ENCODE peak calls at places on chromosomes 7 and 10, in eight cellular contexts. One of them, this sample, is unnamed.

GRCh38 chr10:12262278-12262981 is 66.4 kb downstream of the CDC123 start:
- DNase-seq in AG10803: no peak
- DNase-seq in aorta: peak; percentile 1
- DNase-seq in cardiac muscle cell: no peak
- DNase-seq in fibroblast of mammary gland: no peak
- DNase-seq in esophagus muscularis mucosa: no peak
- DNase-seq in tibial nerve: no peak
- DNase-seq in CD8-positive, alpha-beta T cell: no peak
- DNase-seq in this sample: no peak

GRCh38 chr10:3172081-3172445 is 519 bp downstream of the PITRM1 start:
- DNase-seq in AG10803: peak; percentile 54
- DNase-seq in aorta: no peak
- DNase-seq in cardiac muscle cell: peak; percentile 10
- DNase-seq in fibroblast of mammary gland: peak; percentile 82
- DNase-seq in esophagus muscularis mucosa: no peak
- DNase-seq in tibial nerve: no peak
- DNase-seq in CD8-positive, alpha-beta T cell: no peak
- DNase-seq in this sample: peak; percentile 27

GRCh38 chr7:42573904-42574692 is 337.1 kb upstream of the GLI3 start:
- DNase-seq in AG10803: peak; percentile 16
- DNase-seq in aorta: no peak
- DNase-seq in cardiac muscle cell: no peak
- DNase-seq in fibroblast of mammary gland: no peak
- DNase-seq in esophagus muscularis mucosa: no peak
- DNase-seq in tibial nerve: no peak
- DNase-seq in CD8-positive, alpha-beta T cell: no peak
- DNase-seq in this sample: no peak

GRCh38 chr10:30170814-30171213 is 111.4 kb upstream of the JCAD start:
- DNase-seq in AG10803: peak; percentile 74
- DNase-seq in aorta: no peak
- DNase-seq in cardiac muscle cell: no peak
- DNase-seq in fibroblast of mammary gland: peak; percentile 61
- DNase-seq in esophagus muscularis mucosa: no peak
- DNase-seq in tibial nerve: no peak
- DNase-seq in CD8-positive, alpha-beta T cell: no peak
- DNase-seq in this sample: no peak

GRCh38 chr10:45596556-45596955 is 76.0 kb downstream of the ZFAND4 start:
- DNase-seq in AG10803: no peak
- DNase-seq in aorta: no peak
- DNase-seq in cardiac muscle cell: no peak
- DNase-seq in fibroblast of mammary gland: no peak
- DNase-seq in esophagus muscularis mucosa: no peak
- DNase-seq in tibial nerve: no peak
- DNase-seq in CD8-positive, alpha-beta T cell: no peak
- DNase-seq in this sample: no peak

GRCh38 chr7:17530741-17531417 is 232.4 kb downstream of the AHR start:
- DNase-seq in AG10803: no peak
- DNase-seq in aorta: no peak
- DNase-seq in cardiac muscle cell: no peak
- DNase-seq in fibroblast of mammary gland: peak; percentile 63
- DNase-seq in esophagus muscularis mucosa: no peak
- DNase-seq in tibial nerve: no peak
- DNase-seq in CD8-positive, alpha-beta T cell: no peak
- DNase-seq in this sample: no peak

GRCh38 chr10:131747791-131748190 is 153.0 kb upstream of the PPP2R2D start:
- DNase-seq in AG10803: no peak
- DNase-seq in aorta: peak; percentile 72
- DNase-seq in cardiac muscle cell: no peak
- DNase-seq in fibroblast of mammary gland: no peak
- DNase-seq in esophagus muscularis mucosa: no peak
- DNase-seq in tibial nerve: no peak
- DNase-seq in CD8-positive, alpha-beta T cell: no peak
- DNase-seq in this sample: no peak

GRCh38 chr10:2887391-2888070 is 179.8 kb upstream of the PFKP start:
- DNase-seq in AG10803: no peak
- DNase-seq in aorta: no peak
- DNase-seq in cardiac muscle cell: no peak
- DNase-seq in fibroblast of mammary gland: no peak
- DNase-seq in esophagus muscularis mucosa: no peak
- DNase-seq in tibial nerve: no peak
- DNase-seq in CD8-positive, alpha-beta T cell: no peak
- DNase-seq in this sample: no peak

GRCh38 chr10:119393845-119394244 is 148.7 kb downstream of the RGS10 start:
- DNase-seq in AG10803: no peak
- DNase-seq in aorta: no peak
- DNase-seq in cardiac muscle cell: no peak
- DNase-seq in fibroblast of mammary gland: no peak
- DNase-seq in esophagus muscularis mucosa: no peak
- DNase-seq in tibial nerve: no peak
- DNase-seq in CD8-positive, alpha-beta T cell: no peak
- DNase-seq in this sample: no peak

GRCh38 chr7:157905740-157906461 is 569.1 kb downstream of the DNAJB6 start:
- DNase-seq in AG10803: no peak
- DNase-seq in aorta: no peak
- DNase-seq in cardiac muscle cell: peak; percentile 2
- DNase-seq in fibroblast of mammary gland: no peak
- DNase-seq in esophagus muscularis mucosa: no peak
- DNase-seq in tibial nerve: no peak
- DNase-seq in CD8-positive, alpha-beta T cell: no peak
- DNase-seq in this sample: no peak

GRCh38 chr7:110090113-110090820 is 1000.7 kb upstream of the LRRN3 start:
- DNase-seq in AG10803: no peak
- DNase-seq in aorta: no peak
- DNase-seq in cardiac muscle cell: no peak
- DNase-seq in fibroblast of mammary gland: peak; percentile 2
- DNase-seq in esophagus muscularis mucosa: no peak
- DNase-seq in tibial nerve: no peak
- DNase-seq in CD8-positive, alpha-beta T cell: no peak
- DNase-seq in this sample: no peak

GRCh38 chr7:76509931-76510877 is at the start of gene UPK3B:
- DNase-seq in AG10803: no peak
- DNase-seq in aorta: peak; percentile 70
- DNase-seq in cardiac muscle cell: peak; percentile 34
- DNase-seq in fibroblast of mammary gland: no peak
- DNase-seq in esophagus muscularis mucosa: no peak
- DNase-seq in tibial nerve: no peak
- DNase-seq in CD8-positive, alpha-beta T cell: no peak
- DNase-seq in this sample: peak; percentile 56

GRCh38 chr10:69860290-69860689 is 58.6 kb downstream of the COL13A1 start:
- DNase-seq in AG10803: no peak
- DNase-seq in aorta: no peak
- DNase-seq in cardiac muscle cell: no peak
- DNase-seq in fibroblast of mammary gland: no peak
- DNase-seq in esophagus muscularis mucosa: no peak
- DNase-seq in tibial nerve: no peak
- DNase-seq in CD8-positive, alpha-beta T cell: no peak
- DNase-seq in this sample: no peak

GRCh38 chr7:64884913-64885370 is 18.1 kb upstream of the ZNF273 start:
- DNase-seq in AG10803: no peak
- DNase-seq in aorta: no peak
- DNase-seq in cardiac muscle cell: no peak
- DNase-seq in fibroblast of mammary gland: no peak
- DNase-seq in esophagus muscularis mucosa: peak; percentile 10
- DNase-seq in tibial nerve: no peak
- DNase-seq in CD8-positive, alpha-beta T cell: no peak
- DNase-seq in this sample: no peak

GRCh38 chr10:79026341-79026761 is 42.4 kb upstream of the ZMIZ1 start:
- DNase-seq in AG10803: no peak
- DNase-seq in aorta: peak; percentile 66
- DNase-seq in cardiac muscle cell: no peak
- DNase-seq in fibroblast of mammary gland: no peak
- DNase-seq in esophagus muscularis mucosa: no peak
- DNase-seq in tibial nerve: no peak
- DNase-seq in CD8-positive, alpha-beta T cell: no peak
- DNase-seq in this sample: no peak

GRCh38 chr10:89531359-89531758 is 4.0 kb downstream of the SLC16A12 start:
- DNase-seq in AG10803: no peak
- DNase-seq in aorta: no peak
- DNase-seq in cardiac muscle cell: no peak
- DNase-seq in fibroblast of mammary gland: no peak
- DNase-seq in esophagus muscularis mucosa: no peak
- DNase-seq in tibial nerve: no peak
- DNase-seq in CD8-positive, alpha-beta T cell: no peak
- DNase-seq in this sample: no peak

GRCh38 chr10:69741252-69741651 is 60.5 kb upstream of the COL13A1 start:
- DNase-seq in AG10803: no peak
- DNase-seq in aorta: no peak
- DNase-seq in cardiac muscle cell: no peak
- DNase-seq in fibroblast of mammary gland: no peak
- DNase-seq in esophagus muscularis mucosa: no peak
- DNase-seq in tibial nerve: no peak
- DNase-seq in CD8-positive, alpha-beta T cell: no peak
- DNase-seq in this sample: no peak

GRCh38 chr7:55212176-55212575 is 153.0 kb upstream of the LANCL2 start:
- DNase-seq in AG10803: no peak
- DNase-seq in aorta: no peak
- DNase-seq in cardiac muscle cell: no peak
- DNase-seq in fibroblast of mammary gland: no peak
- DNase-seq in esophagus muscularis mucosa: peak; percentile 72
- DNase-seq in tibial nerve: no peak
- DNase-seq in CD8-positive, alpha-beta T cell: no peak
- DNase-seq in this sample: no peak

GRCh38 chr7:55211721-55212120 is 153.4 kb upstream of the LANCL2 start:
- DNase-seq in AG10803: peak; percentile 13
- DNase-seq in aorta: no peak
- DNase-seq in cardiac muscle cell: peak; percentile 62
- DNase-seq in fibroblast of mammary gland: no peak
- DNase-seq in esophagus muscularis mucosa: no peak
- DNase-seq in tibial nerve: no peak
- DNase-seq in CD8-positive, alpha-beta T cell: no peak
- DNase-seq in this sample: peak; percentile 69

GRCh38 chr7:55214707-55215106 is 150.4 kb upstream of the LANCL2 start:
- DNase-seq in AG10803: peak; percentile 27
- DNase-seq in aorta: no peak
- DNase-seq in cardiac muscle cell: no peak
- DNase-seq in fibroblast of mammary gland: no peak
- DNase-seq in esophagus muscularis mucosa: peak; percentile 86
- DNase-seq in tibial nerve: no peak
- DNase-seq in CD8-positive, alpha-beta T cell: no peak
- DNase-seq in this sample: peak; percentile 88

GRCh38 chr7:55210716-55211115 is 154.4 kb upstream of the LANCL2 start:
- DNase-seq in AG10803: peak; percentile 15
- DNase-seq in aorta: no peak
- DNase-seq in cardiac muscle cell: no peak
- DNase-seq in fibroblast of mammary gland: no peak
- DNase-seq in esophagus muscularis mucosa: no peak
- DNase-seq in tibial nerve: no peak
- DNase-seq in CD8-positive, alpha-beta T cell: no peak
- DNase-seq in this sample: no peak

GRCh38 chr7:55212838-55213237 is 152.3 kb upstream of the LANCL2 start:
- DNase-seq in AG10803: peak; percentile 17
- DNase-seq in aorta: no peak
- DNase-seq in cardiac muscle cell: no peak
- DNase-seq in fibroblast of mammary gland: no peak
- DNase-seq in esophagus muscularis mucosa: peak; percentile 91
- DNase-seq in tibial nerve: no peak
- DNase-seq in CD8-positive, alpha-beta T cell: no peak
- DNase-seq in this sample: no peak
- H3K4me3 ChIP-seq in AG10803: no peak overlapping the region
- H3K4me3 ChIP-seq in aorta: no peak overlapping the region
- H3K4me3 ChIP-seq in cardiac muscle cell: no peak overlapping the region
- H3K4me3 ChIP-seq in fibroblast of mammary gland: no peak overlapping the region
- H3K4me3 ChIP-seq in esophagus muscularis mucosa: no peak overlapping the region
- H3K4me3 ChIP-seq in tibial nerve: no peak overlapping the region
- H3K4me3 ChIP-seq in CD8-positive, alpha-beta T cell: no peak overlapping the region
- H3K4me3 ChIP-seq in this sample: no peak overlapping the region

GRCh38 chr7:139541600-139542307 is 18.3 kb downstream of the CLEC2L start:
- DNase-seq in AG10803: no peak
- DNase-seq in aorta: peak; percentile 41
- DNase-seq in cardiac muscle cell: peak; percentile 24
- DNase-seq in fibroblast of mammary gland: no peak
- DNase-seq in esophagus muscularis mucosa: no peak
- DNase-seq in tibial nerve: no peak
- DNase-seq in CD8-positive, alpha-beta T cell: no peak
- DNase-seq in this sample: no peak
- H3K4me3 ChIP-seq in AG10803: no peak overlapping the region
- H3K4me3 ChIP-seq in aorta: no peak overlapping the region
- H3K4me3 ChIP-seq in cardiac muscle cell: no peak overlapping the region
- H3K4me3 ChIP-seq in fibroblast of mammary gland: no peak overlapping the region
- H3K4me3 ChIP-seq in esophagus muscularis mucosa: no peak overlapping the region
- H3K4me3 ChIP-seq in tibial nerve: no peak overlapping the region
- H3K4me3 ChIP-seq in CD8-positive, alpha-beta T cell: no peak overlapping the region
- H3K4me3 ChIP-seq in this sample: no peak overlapping the region

GRCh38 chr7:94511763-94512162 is 2.2 kb downstream of the CASD1 start:
- DNase-seq in AG10803: no peak
- DNase-seq in aorta: no peak
- DNase-seq in cardiac muscle cell: no peak
- DNase-seq in fibroblast of mammary gland: no peak
- DNase-seq in esophagus muscularis mucosa: no peak
- DNase-seq in tibial nerve: no peak
- DNase-seq in CD8-positive, alpha-beta T cell: no peak
- DNase-seq in this sample: no peak
- H3K4me3 ChIP-seq in AG10803: no peak overlapping the region
- H3K4me3 ChIP-seq in aorta: no peak overlapping the region
- H3K4me3 ChIP-seq in cardiac muscle cell: peak overlapping the region; percentile 56
- H3K4me3 ChIP-seq in fibroblast of mammary gland: no peak overlapping the region
- H3K4me3 ChIP-seq in esophagus muscularis mucosa: no peak overlapping the region
- H3K4me3 ChIP-seq in tibial nerve: no peak overlapping the region
- H3K4me3 ChIP-seq in CD8-positive, alpha-beta T cell: no peak overlapping the region
- H3K4me3 ChIP-seq in this sample: no peak overlapping the region

GRCh38 chr7:30349170-30349569 is 64.8 kb downstream of the ZNRF2 start:
- DNase-seq in AG10803: no peak
- DNase-seq in aorta: no peak
- DNase-seq in cardiac muscle cell: no peak
- DNase-seq in fibroblast of mammary gland: no peak
- DNase-seq in esophagus muscularis mucosa: no peak
- DNase-seq in tibial nerve: no peak
- DNase-seq in CD8-positive, alpha-beta T cell: no peak
- DNase-seq in this sample: no peak

GRCh38 chr7:30348083-30348560 is 63.7 kb downstream of the ZNRF2 start:
- DNase-seq in AG10803: peak; percentile 94
- DNase-seq in aorta: no peak
- DNase-seq in cardiac muscle cell: no peak
- DNase-seq in fibroblast of mammary gland: peak; percentile 94
- DNase-seq in esophagus muscularis mucosa: no peak
- DNase-seq in tibial nerve: no peak
- DNase-seq in CD8-positive, alpha-beta T cell: peak; percentile 52
- DNase-seq in this sample: peak; percentile 23

GRCh38 chr7:30349816-30350215 is 65.4 kb downstream of the ZNRF2 start:
- DNase-seq in AG10803: no peak
- DNase-seq in aorta: no peak
- DNase-seq in cardiac muscle cell: no peak
- DNase-seq in fibroblast of mammary gland: no peak
- DNase-seq in esophagus muscularis mucosa: no peak
- DNase-seq in tibial nerve: no peak
- DNase-seq in CD8-positive, alpha-beta T cell: no peak
- DNase-seq in this sample: no peak

GRCh38 chr7:30347226-30348082 is 63.1 kb downstream of the ZNRF2 start:
- DNase-seq in AG10803: no peak
- DNase-seq in aorta: no peak
- DNase-seq in cardiac muscle cell: no peak
- DNase-seq in fibroblast of mammary gland: no peak
- DNase-seq in esophagus muscularis mucosa: no peak
- DNase-seq in tibial nerve: no peak
- DNase-seq in CD8-positive, alpha-beta T cell: no peak
- DNase-seq in this sample: no peak

DNA sequence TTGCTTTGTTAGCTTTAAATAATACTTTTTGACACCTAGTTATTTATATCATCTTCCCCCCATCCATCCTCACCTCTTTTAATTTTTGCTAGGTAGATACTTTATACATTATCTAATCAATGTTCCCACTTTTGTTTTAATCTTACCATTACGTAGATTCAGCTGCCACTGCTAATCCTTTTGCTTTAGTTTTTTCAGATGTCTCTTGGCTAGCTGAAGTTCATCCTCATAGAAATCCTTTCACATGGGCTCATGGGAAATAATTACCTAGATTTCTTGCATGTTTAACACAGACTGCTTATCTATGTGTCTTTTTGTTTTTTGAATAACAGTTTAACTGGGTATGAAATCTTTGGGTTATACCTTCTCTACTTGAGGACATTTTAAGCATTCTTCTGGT is 60.1 kb downstream of the ZNRF2 start:
- DNase-seq in AG10803: no peak
- DNase-seq in aorta: no peak
- DNase-seq in cardiac muscle cell: no peak
- DNase-seq in fibroblast of mammary gland: no peak
- DNase-seq in esophagus muscularis mucosa: no peak
- DNase-seq in tibial nerve: no peak
- DNase-seq in CD8-positive, alpha-beta T cell: no peak
- DNase-seq in this sample: no peak
- H3K4me3 ChIP-seq in AG10803: no peak overlapping the region
- H3K4me3 ChIP-seq in aorta: peak overlapping the region; percentile 26
- H3K4me3 ChIP-seq in cardiac muscle cell: no peak overlapping the region
- H3K4me3 ChIP-seq in fibroblast of mammary gland: no peak overlapping the region
- H3K4me3 ChIP-seq in esophagus muscularis mucosa: no peak overlapping the region
- H3K4me3 ChIP-seq in tibial nerve: no peak overlapping the region
- H3K4me3 ChIP-seq in CD8-positive, alpha-beta T cell: no peak overlapping the region
- H3K4me3 ChIP-seq in this sample: no peak overlapping the region

This sample was measured in thyroid gland.